ENCODE peak calls at places on chromosomes 3 and 15, in six cellular contexts. Y is A549, P is IMR-90, V is GM12878, F is K562, R is HepG2. I is an unnamed sample.

GRCh38 chr3:64295594-64295993 is 70.3 kb upstream of the PRICKLE2 start:
- DNase-seq in Y (peak), P (peak), V (no peak), F (no peak), R (no peak), I (no peak)

GRCh38 chr3:67540198-67540894 is 114.1 kb downstream of the SUCLG2 start:
- DNase-seq in Y (no peak), P (no peak), V (no peak), F (no peak), R (peak), I (no peak)

GRCh38 chr3:177491301-177492031 is 294.2 kb upstream of the TBL1XR1 start:
- DNase-seq in Y (no peak), P (peak), V (no peak), F (no peak), R (no peak), I (no peak)

GRCh38 chr15:79431636-79432344 is at the start of gene MINAR1:
- DNase-seq in Y (peak), P (peak), V (no peak), F (no peak), R (peak), I (peak)

GRCh38 chr3:32510075-32510724 is 7.5 kb upstream of the CMTM6 start:
- DNase-seq in Y (peak), P (peak), V (no peak), F (peak), R (peak), I (peak)

GRCh38 chr15:94297543-94297942 is 66.2 kb downstream of the MCTP2 start:
- DNase-seq in Y (no peak), P (no peak), V (no peak), F (no peak), R (no peak), I (no peak)

GRCh38 chr15:69313437-69314000 is 14.8 kb downstream of the PAQR5 start:
- DNase-seq in Y (no peak), P (no peak), V (no peak), F (no peak), R (no peak), I (no peak)

GRCh38 chr15:90610220-90610619 is 80.5 kb downstream of the CRTC3 start:
- DNase-seq in Y (no peak), P (peak), V (no peak), F (no peak), R (no peak), I (no peak)

GRCh38 chr3:177606891-177607290 is 409.6 kb upstream of the TBL1XR1 start:
- DNase-seq in Y (no peak), P (no peak), V (no peak), F (no peak), R (peak), I (no peak)

GRCh38 chr15:68543546-68544008 is 35.2 kb upstream of the CORO2B start:
- DNase-seq in Y (peak), P (no peak), V (no peak), F (no peak), R (no peak), I (no peak)

DNA sequence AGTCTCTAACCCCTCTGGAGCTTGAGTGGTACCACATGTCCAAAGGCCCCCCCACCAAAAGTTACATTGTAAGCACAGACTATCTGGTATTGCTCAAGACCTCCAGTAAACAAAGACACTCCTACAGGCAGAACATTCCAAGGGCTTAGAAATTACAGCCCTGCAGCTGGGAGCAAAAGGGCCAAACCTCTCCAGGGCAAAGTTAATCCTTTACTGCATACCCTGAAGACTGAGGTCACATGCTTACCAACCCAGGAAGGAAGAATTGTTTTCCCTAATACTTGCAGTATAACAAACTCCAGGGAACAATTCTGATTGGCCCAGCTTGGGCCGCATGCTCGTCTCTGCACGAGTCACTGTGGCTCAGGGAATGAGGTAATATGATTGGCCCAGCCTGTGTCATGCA is 266.1 kb upstream of the NR2F2 start:
- DNase-seq in Y (peak), P (peak), V (no peak), F (peak), R (peak), I (no peak)
- TF ChIP-seq BHLHE40 in Y (no peak), P (no peak), V (no peak), F (no peak), R (no peak), I (no peak)

DNA sequence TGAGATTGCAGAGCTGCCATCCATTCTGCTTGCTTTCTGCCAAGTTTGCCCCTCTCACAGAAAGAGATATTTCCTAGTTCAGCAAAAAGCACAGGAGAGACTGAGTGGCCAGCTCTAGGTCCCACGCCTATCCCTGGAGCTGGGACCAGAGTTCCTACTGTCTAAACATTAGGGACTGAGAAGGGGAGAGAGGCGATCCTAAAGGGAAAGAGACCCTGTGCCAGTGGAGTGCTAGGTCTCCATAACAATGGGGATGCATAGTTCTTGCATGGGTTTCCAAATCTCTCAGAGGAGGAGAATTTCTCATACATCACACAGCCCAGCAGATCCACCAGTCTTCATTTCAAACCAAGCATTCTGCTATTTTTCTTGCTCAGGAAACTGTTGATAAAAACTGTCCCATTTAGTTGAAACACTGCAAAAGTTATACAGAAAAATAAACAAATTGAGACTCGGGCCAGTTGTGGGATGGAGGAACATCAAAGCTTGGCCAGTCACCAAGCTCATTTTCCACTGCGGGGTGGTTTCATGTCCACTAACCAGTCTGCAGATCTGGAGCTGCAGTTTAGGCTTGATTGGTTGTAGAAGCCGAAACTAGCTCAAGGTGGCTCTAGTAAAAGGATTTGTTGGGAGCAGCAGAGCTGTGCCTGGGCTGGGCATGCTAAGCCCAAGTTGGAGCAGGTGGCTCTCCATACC is 62.7 kb downstream of the EEFSEC start:
- DNase-seq in Y (no peak), P (peak), V (no peak), F (no peak), R (no peak), I (no peak)
- TF ChIP-seq BHLHE40 in Y (no peak), P (no peak), V (no peak), F (no peak), R (no peak), I (no peak)

GRCh38 chr15:31040611-31041010 is 49.2 kb upstream of the MTMR10 start:
- DNase-seq in Y (no peak), P (no peak), V (no peak), F (no peak), R (no peak), I (no peak)
- TF ChIP-seq BHLHE40 in Y (no peak), P (no peak), V (no peak), F (no peak), R (no peak), I (no peak)

DNA sequence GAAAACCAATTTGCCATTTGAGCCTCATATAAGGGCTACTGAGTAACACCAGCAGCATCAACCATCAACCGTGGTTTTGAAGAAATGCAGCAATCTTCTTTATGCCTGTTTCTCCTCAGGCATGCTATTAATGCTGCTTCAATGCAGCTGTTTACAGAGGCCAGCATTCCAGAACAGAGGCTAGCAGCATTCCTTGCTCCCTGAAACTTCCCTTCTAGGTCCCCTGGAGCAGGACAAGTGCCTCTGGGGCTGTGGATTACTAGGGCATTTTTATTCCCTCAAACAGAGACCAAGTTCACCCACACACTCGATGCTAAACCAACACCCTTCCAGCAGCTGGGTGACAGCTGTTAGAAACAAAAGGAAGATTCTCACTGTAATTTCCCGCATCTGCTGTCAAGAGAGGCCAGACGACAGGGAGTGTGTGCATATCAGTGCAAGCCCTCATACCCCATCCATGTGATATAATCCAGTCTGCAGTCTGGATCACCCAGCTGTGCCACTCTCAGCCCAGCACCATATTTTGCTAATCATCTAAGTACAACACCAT is 57.5 kb downstream of the HOMER2 start:
- DNase-seq in Y (no peak), P (peak), V (no peak), F (no peak), R (no peak), I (no peak)
- TF ChIP-seq BHLHE40 in Y (no peak), P (no peak), V (no peak), F (no peak), R (no peak), I (no peak)

GRCh38 chr3:183701744-183702143 is 4.1 kb downstream of the YEATS2 start:
- DNase-seq in Y (no peak), P (no peak), V (no peak), F (no peak), R (no peak), I (no peak)
- TF ChIP-seq BHLHE40 in Y (no peak), P (no peak), V (no peak), F (no peak), R (no peak), I (no peak)

I was measured in HEK293T.